ENCODE peak calls at places on chromosome 17, in seven cellular contexts. N is trophoblast cell, K is psoas muscle, F is breast epithelium, B is SJSA1, X is tibial artery, I is heart right ventricle. Z is an unnamed sample.

GRCh38 chr17:869067-869466 is 86.9 kb downstream of the MRM3 start:
- DNase-seq in N (no peak), K (peak), F (no peak), B (no peak), X (peak), I (peak), Z (no peak)

GRCh38 chr17:48261297-48261880 is 153.8 kb downstream of the SNX11 start:
- DNase-seq in N (peak), K (no peak), F (no peak), B (no peak), X (no peak), I (no peak), Z (no peak)

GRCh38 chr17:48055531-48056245 is 7.5 kb downstream of the NFE2L1 start:
- DNase-seq in N (no peak), K (no peak), F (no peak), B (no peak), X (no peak), I (no peak), Z (no peak)

GRCh38 chr17:850086-850827 is 68.1 kb downstream of the MRM3 start:
- DNase-seq in N (no peak), K (no peak), F (no peak), B (no peak), X (peak), I (no peak), Z (no peak)

GRCh38 chr17:17206149-17206912 is at the start of gene PLD6:
- DNase-seq in N (peak), K (peak), F (peak), B (peak), X (peak), I (peak), Z (peak)

GRCh38 chr17:57499648-57500049 is 243.3 kb downstream of the MSI2 start:
- DNase-seq in N (no peak), K (no peak), F (no peak), B (no peak), X (no peak), I (no peak), Z (no peak)

GRCh38 chr17:75639771-75640555 is 6.7 kb downstream of the SMIM5 start:
- DNase-seq in N (peak), K (no peak), F (peak), B (no peak), X (no peak), I (no peak), Z (no peak)

GRCh38 chr17:63966646-63967265 is 6.0 kb downstream of the SCN4A start:
- DNase-seq in N (no peak), K (no peak), F (no peak), B (no peak), X (no peak), I (no peak), Z (no peak)

GRCh38 chr17:29572691-29573557 is 4.4 kb downstream of the TP53I13 start:
- DNase-seq in N (peak), K (peak), F (peak), B (no peak), X (peak), I (peak), Z (no peak)

GRCh38 chr17:29906969-29907368 is 23.1 kb downstream of the SSH2 start:
- DNase-seq in N (no peak), K (no peak), F (no peak), B (no peak), X (no peak), I (no peak), Z (no peak)

GRCh38 chr17:49388692-49389513 is 25.8 kb downstream of the PHB1 start:
- DNase-seq in N (no peak), K (no peak), F (no peak), B (no peak), X (no peak), I (no peak), Z (no peak)

GRCh38 chr17:42653179-42654124 is 5.6 kb upstream of the TUBG2 start:
- DNase-seq in N (peak), K (peak), F (peak), B (peak), X (peak), I (peak), Z (peak)

GRCh38 chr17:2053380-2054261 is 1.3 kb upstream of the HIC1 start:
- DNase-seq in N (peak), K (peak), F (peak), B (peak), X (no peak), I (peak), Z (peak)

GRCh38 chr17:1714488-1714979 is 4.4 kb upstream of the TLCD2 start:
- DNase-seq in N (peak), K (peak), F (peak), B (peak), X (peak), I (peak), Z (peak)

GRCh38 chr17:3558603-3559269 is 1.1 kb upstream of the TRPV3 start:
- DNase-seq in N (peak), K (no peak), F (no peak), B (peak), X (no peak), I (no peak), Z (no peak)

GRCh38 chr17:378068-378467 is 25.5 kb upstream of the RPH3AL start:
- DNase-seq in N (no peak), K (no peak), F (no peak), B (no peak), X (peak), I (no peak), Z (no peak)

GRCh38 chr17:51029568-51030463 is 90.9 kb downstream of the SPAG9 start:
- DNase-seq in N (no peak), K (no peak), F (no peak), B (peak), X (no peak), I (no peak), Z (no peak)

GRCh38 chr17:79361221-79361734 is 249.6 kb downstream of the RBFOX3 start:
- DNase-seq in N (no peak), K (no peak), F (no peak), B (no peak), X (no peak), I (no peak), Z (no peak)

GRCh38 chr17:64107517-64108235 is 22.3 kb downstream of the ERN1 start:
- DNase-seq in N (no peak), K (no peak), F (no peak), B (no peak), X (no peak), I (no peak), Z (no peak)

GRCh38 chr17:9816472-9816871 is 5.4 kb downstream of the GSG1L2 start:
- DNase-seq in N (no peak), K (no peak), F (no peak), B (no peak), X (no peak), I (no peak), Z (no peak)

GRCh38 chr17:11639736-11640510 is 41.7 kb downstream of the DNAH9 start:
- DNase-seq in N (no peak), K (no peak), F (no peak), B (no peak), X (no peak), I (no peak), Z (no peak)

GRCh38 chr17:45843722-45844121 is 959 bp upstream of the SPPL2C start:
- DNase-seq in N (no peak), K (no peak), F (no peak), B (no peak), X (no peak), I (no peak), Z (no peak)

GRCh38 chr17:34414338-34414737 is 51.3 kb upstream of the CCL1 start:
- DNase-seq in N (no peak), K (no peak), F (no peak), B (no peak), X (no peak), I (no peak), Z (no peak)

GRCh38 chr17:46833840-46834208 is 15.3 kb upstream of the WNT3 start:
- DNase-seq in N (no peak), K (no peak), F (no peak), B (no peak), X (no peak), I (no peak), Z (no peak)

GRCh38 chr17:80694085-80694991 is 149.7 kb downstream of the RPTOR start:
- DNase-seq in N (no peak), K (no peak), F (no peak), B (no peak), X (no peak), I (no peak), Z (no peak)

GRCh38 chr17:46044286-46044928 is 45.4 kb downstream of the STH start:
- DNase-seq in N (peak), K (peak), F (no peak), B (peak), X (peak), I (peak), Z (peak)

GRCh38 chr17:39782481-39782880 is 44.7 kb downstream of the GRB7 start:
- DNase-seq in N (peak), K (no peak), F (no peak), B (no peak), X (no peak), I (no peak), Z (no peak)
- H3K27ac ChIP-seq in N (peak), K (no peak), F (no peak), B (no peak), X (no peak), I (no peak), Z (no peak)

DNA sequence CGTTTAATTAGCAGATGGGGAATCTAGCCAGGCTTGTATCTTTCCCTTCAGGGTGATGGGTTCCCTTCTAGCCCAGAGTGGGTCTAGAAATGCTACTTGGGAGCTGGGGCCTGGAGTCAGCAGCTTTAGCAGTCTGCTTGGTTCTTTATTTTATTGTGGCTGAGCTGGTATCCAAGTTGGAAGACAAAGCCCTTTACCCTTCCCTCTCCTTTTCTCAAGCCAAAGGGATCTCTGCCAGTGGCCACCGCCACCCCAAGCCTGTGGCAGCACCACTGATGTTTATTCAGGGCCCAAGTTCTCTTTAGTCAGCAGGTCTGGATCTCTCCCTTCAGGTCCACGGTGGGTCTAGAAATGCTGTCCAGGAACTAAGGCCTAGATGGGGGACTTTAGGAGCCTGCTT is 215.2 kb downstream of the SPECC1 start:
- DNase-seq in N (no peak), K (no peak), F (no peak), B (no peak), X (no peak), I (no peak), Z (no peak)
- H3K27ac ChIP-seq in N (peak), K (no peak), F (no peak), B (no peak), X (no peak), I (no peak), Z (peak)

GRCh38 chr17:7654832-7655540 is 4.3 kb downstream of the ATP1B2 start:
- DNase-seq in N (no peak), K (no peak), F (no peak), B (no peak), X (no peak), I (no peak), Z (no peak)

GRCh38 chr17:7650509-7651096 is at the start of gene ATP1B2:
- DNase-seq in N (no peak), K (peak), F (peak), B (no peak), X (no peak), I (peak), Z (no peak)

GRCh38 chr17:7652659-7653343 is 2.1 kb downstream of the ATP1B2 start:
- DNase-seq in N (no peak), K (no peak), F (no peak), B (no peak), X (no peak), I (no peak), Z (no peak)

GRCh38 chr17:7651959-7652658 is 1.4 kb downstream of the ATP1B2 start:
- DNase-seq in N (no peak), K (no peak), F (no peak), B (no peak), X (no peak), I (peak), Z (no peak)

DNA sequence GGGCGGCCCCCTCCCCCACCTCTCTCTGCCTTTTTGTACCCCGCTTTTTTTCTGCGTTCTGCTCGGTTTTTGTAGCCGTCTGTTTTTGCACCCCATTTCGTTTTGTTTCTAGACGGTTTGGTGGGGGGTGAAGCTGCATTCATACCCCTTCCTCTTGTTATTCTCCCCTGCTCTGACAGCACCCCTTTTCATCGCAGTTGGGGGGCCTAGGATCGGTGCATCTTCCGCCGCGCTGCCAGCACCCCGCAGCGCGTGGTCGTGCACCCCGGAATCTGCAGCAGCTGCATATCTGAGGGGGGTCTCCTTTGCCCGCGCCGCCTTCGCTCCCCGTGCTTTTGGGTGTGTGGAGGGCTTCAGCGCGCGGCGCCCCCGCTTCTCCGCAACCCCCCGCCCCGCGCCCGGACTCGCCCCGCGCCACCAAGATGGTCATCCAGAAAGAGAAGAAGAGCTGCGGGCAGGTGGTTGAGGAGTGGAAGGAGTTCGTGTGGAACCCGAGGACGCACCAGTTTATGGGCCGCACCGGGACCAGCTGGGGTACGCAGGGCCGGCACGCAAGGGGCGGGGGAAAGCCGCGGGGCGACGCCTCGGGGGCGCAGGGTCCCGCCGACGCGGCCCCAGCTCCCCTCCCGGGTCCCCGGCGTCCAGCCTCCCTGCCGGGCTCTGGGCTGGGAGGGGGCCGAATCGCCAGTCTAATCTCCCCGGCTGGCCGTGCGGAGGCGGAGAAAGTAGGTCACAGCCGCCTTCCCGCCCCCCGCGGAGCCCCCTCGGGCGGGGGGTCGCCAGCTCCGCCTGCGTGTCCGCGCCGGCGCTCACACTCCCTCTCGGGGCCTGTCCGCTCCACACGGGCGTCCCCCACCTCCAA is 602 bp downstream of the ATP1B2 start:
- DNase-seq in N (no peak), K (no peak), F (no peak), B (no peak), X (no peak), I (no peak), Z (peak)
- H3K27ac ChIP-seq in N (no peak), K (no peak), F (peak), B (no peak), X (no peak), I (peak), Z (peak)

GRCh38 chr17:44774271-44775135 is 15.7 kb downstream of the ADAM11 start:
- DNase-seq in N (peak), K (peak), F (peak), B (peak), X (peak), I (peak), Z (peak)
- H3K27ac ChIP-seq in N (no peak), K (no peak), F (no peak), B (no peak), X (no peak), I (no peak), Z (no peak)

DNA sequence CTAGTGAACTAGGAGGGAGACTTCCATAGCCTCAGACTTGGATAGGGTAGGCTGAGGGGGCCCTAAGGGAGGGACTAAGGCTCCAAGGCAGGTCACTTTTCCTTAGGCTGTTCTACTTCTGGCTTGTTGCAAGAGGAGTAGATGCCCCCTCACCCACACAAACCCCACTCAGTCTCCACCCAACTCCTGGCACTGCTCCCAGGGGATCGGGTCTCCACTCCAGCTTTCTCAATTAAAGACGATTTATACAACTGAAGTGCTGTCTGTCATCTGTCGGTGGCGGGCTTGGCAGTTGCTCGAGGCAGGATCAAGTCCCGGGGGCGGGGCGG is 215 bp upstream of the CHRNB1 start:
- DNase-seq in N (no peak), K (no peak), F (no peak), B (no peak), X (no peak), I (no peak), Z (no peak)
- H3K27ac ChIP-seq in N (no peak), K (peak), F (peak), B (no peak), X (no peak), I (peak), Z (no peak)